ENCODE peak calls at places on chromosome 20, in seven cellular contexts. Q is esophagus squamous epithelium, C is nucleus accumbens, O is kidney, Y is IMR-90, F is right cardiac atrium, U is NCI-H2081 treated with DMSO at 0.1 percent for 48 hours. K is an unnamed sample.

GRCh38 chr20:51608060-51608459 is 65.5 kb upstream of the NFATC2 start:
- DNase-seq in Q (no peak), C (no peak), O (no peak), Y (no peak), F (no peak), U (no peak), K (no peak)

GRCh38 chr20:684676-685319 is 9.2 kb upstream of the SCRT2 start:
- DNase-seq in Q (no peak), C (no peak), O (peak), Y (no peak), F (no peak), U (no peak), K (peak)

GRCh38 chr20:2206957-2207769 is 88.6 kb upstream of the TGM3 start:
- DNase-seq in Q (no peak), C (no peak), O (peak), Y (peak), F (peak), U (no peak), K (peak)

GRCh38 chr20:61482425-61482887 is 230.4 kb downstream of the CDH4 start:
- DNase-seq in Q (no peak), C (no peak), O (no peak), Y (no peak), F (no peak), U (no peak), K (no peak)

GRCh38 chr20:19813839-19814238 is 55.8 kb downstream of the RIN2 start:
- DNase-seq in Q (no peak), C (no peak), O (no peak), Y (peak), F (no peak), U (no peak), K (no peak)

GRCh38 chr20:31705598-31706597 is 16.8 kb downstream of the BCL2L1 start:
- DNase-seq in Q (no peak), C (no peak), O (no peak), Y (no peak), F (no peak), U (no peak), K (no peak)

GRCh38 chr20:15760217-15760567 is 813.1 kb downstream of the KIF16B start:
- DNase-seq in Q (no peak), C (no peak), O (no peak), Y (no peak), F (no peak), U (no peak), K (no peak)

GRCh38 chr20:36481380-36482043 is 59.8 kb upstream of the MYL9 start:
- DNase-seq in Q (no peak), C (no peak), O (no peak), Y (no peak), F (peak), U (no peak), K (no peak)

GRCh38 chr20:45450097-45450818 is 19.3 kb upstream of the WFDC2 start:
- DNase-seq in Q (no peak), C (no peak), O (no peak), Y (peak), F (no peak), U (peak), K (no peak)

GRCh38 chr20:44941292-44941691 is 18.9 kb downstream of the TOMM34 start:
- DNase-seq in Q (no peak), C (no peak), O (no peak), Y (no peak), F (no peak), U (no peak), K (no peak)